ENCODE peak calls at places on chromosomes 7 and 10, in eight cellular contexts. One of them, this sample, is unnamed.

GRCh38 chr10:48777056-48777455 is 92.4 kb downstream of the WDFY4 start:
- DNase-seq in progenitor cell of endocrine pancreas: no peak
- DNase-seq in pancreas: no peak
- DNase-seq in foreskin fibroblast: no peak
- DNase-seq in endodermal cell: no peak
- DNase-seq in AG04450: no peak
- DNase-seq in Calu3: no peak
- DNase-seq in MM.1S: no peak
- DNase-seq in this sample: no peak

GRCh38 chr7:836429-836828 is 4.2 kb downstream of the SUN1 start:
- DNase-seq in MM.1S: no peak
- DNase-seq in endodermal cell: peak
- DNase-seq in pancreas: no peak
- DNase-seq in foreskin fibroblast: peak
- DNase-seq in progenitor cell of endocrine pancreas: no peak
- DNase-seq in Calu3: peak
- DNase-seq in AG04450: no peak
- DNase-seq in this sample: no peak

GRCh38 chr7:98653601-98654310 is 36.7 kb downstream of the NPTX2 start:
- DNase-seq in Calu3: no peak
- DNase-seq in pancreas: peak
- DNase-seq in progenitor cell of endocrine pancreas: no peak
- DNase-seq in MM.1S: no peak
- DNase-seq in foreskin fibroblast: no peak
- DNase-seq in AG04450: no peak
- DNase-seq in endodermal cell: no peak
- DNase-seq in this sample: no peak

GRCh38 chr10:130491698-130492050 is 355.5 kb downstream of the GLRX3 start:
- DNase-seq in AG04450: no peak
- DNase-seq in progenitor cell of endocrine pancreas: no peak
- DNase-seq in pancreas: no peak
- DNase-seq in foreskin fibroblast: no peak
- DNase-seq in Calu3: no peak
- DNase-seq in MM.1S: no peak
- DNase-seq in endodermal cell: no peak
- DNase-seq in this sample: no peak

GRCh38 chr7:51139796-51140195 is 176.8 kb downstream of the COBL start:
- DNase-seq in endodermal cell: no peak
- DNase-seq in progenitor cell of endocrine pancreas: no peak
- DNase-seq in pancreas: no peak
- DNase-seq in foreskin fibroblast: peak
- DNase-seq in MM.1S: no peak
- DNase-seq in AG04450: no peak
- DNase-seq in Calu3: peak
- DNase-seq in this sample: no peak

GRCh38 chr7:73865738-73866445 is 4.9 kb downstream of the TMEM270 start:
- DNase-seq in MM.1S: peak
- DNase-seq in Calu3: peak
- DNase-seq in foreskin fibroblast: peak
- DNase-seq in endodermal cell: peak
- DNase-seq in pancreas: no peak
- DNase-seq in AG04450: no peak
- DNase-seq in progenitor cell of endocrine pancreas: no peak
- DNase-seq in this sample: peak

GRCh38 chr7:28625446-28625845 is 213.1 kb downstream of the CREB5 start:
- DNase-seq in AG04450: no peak
- DNase-seq in endodermal cell: no peak
- DNase-seq in progenitor cell of endocrine pancreas: no peak
- DNase-seq in foreskin fibroblast: no peak
- DNase-seq in MM.1S: no peak
- DNase-seq in Calu3: no peak
- DNase-seq in pancreas: no peak
- DNase-seq in this sample: no peak

GRCh38 chr7:47039899-47040298 is 542.0 kb downstream of the TNS3 start:
- DNase-seq in AG04450: no peak
- DNase-seq in pancreas: no peak
- DNase-seq in foreskin fibroblast: peak
- DNase-seq in progenitor cell of endocrine pancreas: no peak
- DNase-seq in MM.1S: no peak
- DNase-seq in endodermal cell: no peak
- DNase-seq in Calu3: no peak
- DNase-seq in this sample: no peak

GRCh38 chr7:8190121-8190895 is 71.7 kb downstream of the ICA1 start:
- DNase-seq in progenitor cell of endocrine pancreas: no peak
- DNase-seq in MM.1S: peak
- DNase-seq in foreskin fibroblast: peak
- DNase-seq in Calu3: peak
- DNase-seq in pancreas: no peak
- DNase-seq in endodermal cell: peak
- DNase-seq in AG04450: peak
- DNase-seq in this sample: peak

GRCh38 chr7:156832195-156832877 is 60.6 kb downstream of the LMBR1 start:
- DNase-seq in AG04450: no peak
- DNase-seq in MM.1S: no peak
- DNase-seq in Calu3: no peak
- DNase-seq in progenitor cell of endocrine pancreas: no peak
- DNase-seq in foreskin fibroblast: no peak
- DNase-seq in pancreas: no peak
- DNase-seq in endodermal cell: no peak
- DNase-seq in this sample: no peak

GRCh38 chr10:60305394-60305892 is 84.2 kb downstream of the ANK3 start:
- DNase-seq in progenitor cell of endocrine pancreas: no peak
- DNase-seq in AG04450: no peak
- DNase-seq in pancreas: no peak
- DNase-seq in MM.1S: no peak
- DNase-seq in endodermal cell: no peak
- DNase-seq in foreskin fibroblast: peak
- DNase-seq in Calu3: no peak
- DNase-seq in this sample: no peak

GRCh38 chr10:84539244-84539643 is 210.9 kb downstream of the CCSER2 start:
- DNase-seq in foreskin fibroblast: peak
- DNase-seq in progenitor cell of endocrine pancreas: no peak
- DNase-seq in MM.1S: no peak
- DNase-seq in pancreas: no peak
- DNase-seq in Calu3: no peak
- DNase-seq in AG04450: no peak
- DNase-seq in endodermal cell: no peak
- DNase-seq in this sample: no peak

GRCh38 chr7:117582219-117582704 is 102.4 kb downstream of the CFTR start:
- DNase-seq in endodermal cell: peak
- DNase-seq in progenitor cell of endocrine pancreas: no peak
- DNase-seq in foreskin fibroblast: peak
- DNase-seq in Calu3: no peak
- DNase-seq in AG04450: peak
- DNase-seq in pancreas: no peak
- DNase-seq in MM.1S: no peak
- DNase-seq in this sample: no peak

GRCh38 chr10:18713077-18713476 is 53.8 kb downstream of the ARL5B start:
- DNase-seq in Calu3: peak
- DNase-seq in foreskin fibroblast: peak
- DNase-seq in endodermal cell: no peak
- DNase-seq in MM.1S: no peak
- DNase-seq in progenitor cell of endocrine pancreas: no peak
- DNase-seq in AG04450: peak
- DNase-seq in pancreas: no peak
- DNase-seq in this sample: no peak

GRCh38 chr10:107232013-107232412 is 67.5 kb upstream of the SORCS1 start:
- DNase-seq in progenitor cell of endocrine pancreas: no peak
- DNase-seq in MM.1S: no peak
- DNase-seq in Calu3: no peak
- DNase-seq in AG04450: no peak
- DNase-seq in endodermal cell: no peak
- DNase-seq in pancreas: no peak
- DNase-seq in foreskin fibroblast: peak
- DNase-seq in this sample: no peak

GRCh38 chr10:66747451-66747850 is 178.4 kb upstream of the LRRTM3 start:
- DNase-seq in pancreas: no peak
- DNase-seq in AG04450: peak
- DNase-seq in MM.1S: no peak
- DNase-seq in progenitor cell of endocrine pancreas: no peak
- DNase-seq in endodermal cell: no peak
- DNase-seq in Calu3: peak
- DNase-seq in foreskin fibroblast: peak
- DNase-seq in this sample: no peak

GRCh38 chr7:101419831-101420230 is 57.2 kb downstream of the COL26A1 start:
- DNase-seq in pancreas: no peak
- DNase-seq in progenitor cell of endocrine pancreas: no peak
- DNase-seq in Calu3: no peak
- DNase-seq in MM.1S: no peak
- DNase-seq in foreskin fibroblast: no peak
- DNase-seq in endodermal cell: no peak
- DNase-seq in AG04450: no peak
- DNase-seq in this sample: no peak

GRCh38 chr10:22712246-22712958 is 2.0 kb downstream of the PIP4K2A start:
- DNase-seq in pancreas: no peak
- DNase-seq in progenitor cell of endocrine pancreas: no peak
- DNase-seq in foreskin fibroblast: peak
- DNase-seq in MM.1S: no peak
- DNase-seq in endodermal cell: no peak
- DNase-seq in AG04450: no peak
- DNase-seq in Calu3: no peak
- DNase-seq in this sample: no peak

GRCh38 chr10:22712959-22713852 is 1.2 kb downstream of the PIP4K2A start:
- DNase-seq in foreskin fibroblast: peak
- DNase-seq in MM.1S: peak
- DNase-seq in progenitor cell of endocrine pancreas: peak
- DNase-seq in endodermal cell: peak
- DNase-seq in pancreas: peak
- DNase-seq in AG04450: no peak
- DNase-seq in Calu3: peak
- DNase-seq in this sample: peak

GRCh38 chr10:22711373-22711772 is 3.0 kb downstream of the PIP4K2A start:
- DNase-seq in Calu3: no peak
- DNase-seq in AG04450: no peak
- DNase-seq in foreskin fibroblast: no peak
- DNase-seq in MM.1S: no peak
- DNase-seq in pancreas: no peak
- DNase-seq in endodermal cell: no peak
- DNase-seq in progenitor cell of endocrine pancreas: no peak
- DNase-seq in this sample: no peak

GRCh38 chr10:22708772-22709171 is 5.6 kb downstream of the PIP4K2A start:
- DNase-seq in MM.1S: no peak
- DNase-seq in progenitor cell of endocrine pancreas: no peak
- DNase-seq in pancreas: no peak
- DNase-seq in endodermal cell: no peak
- DNase-seq in AG04450: no peak
- DNase-seq in Calu3: no peak
- DNase-seq in foreskin fibroblast: no peak
- DNase-seq in this sample: no peak

DNA sequence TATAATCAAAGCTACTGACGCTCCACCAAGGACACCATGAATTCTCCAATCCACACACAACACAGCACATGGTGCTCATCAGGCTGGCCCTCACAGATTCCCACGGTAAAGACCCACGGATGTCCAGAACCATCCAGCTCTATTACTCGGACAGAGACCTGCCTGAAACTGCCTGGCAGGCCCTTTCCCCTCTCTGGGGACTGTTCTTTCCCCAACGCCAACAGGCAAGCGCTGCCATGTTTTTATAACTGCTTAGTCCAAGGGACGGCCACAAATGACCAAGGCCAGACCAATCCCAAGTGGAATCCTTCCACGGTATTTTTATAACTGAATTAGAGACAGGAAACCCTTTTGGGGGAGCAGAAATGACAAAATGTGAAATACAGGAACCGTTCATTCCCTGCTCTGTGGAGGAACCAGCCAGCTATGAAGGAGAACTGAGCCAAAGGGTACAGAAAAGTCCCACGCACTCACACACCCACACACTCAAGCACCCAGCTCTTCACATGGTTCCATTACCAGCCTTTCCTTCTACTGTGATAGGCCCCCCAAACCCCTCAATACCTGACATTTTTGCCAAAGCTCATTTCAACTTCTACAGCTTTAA is 4.1 kb downstream of the PIP4K2A start:
- DNase-seq in progenitor cell of endocrine pancreas: no peak
- DNase-seq in Calu3: no peak
- DNase-seq in pancreas: no peak
- DNase-seq in endodermal cell: no peak
- DNase-seq in AG04450: no peak
- DNase-seq in foreskin fibroblast: no peak
- DNase-seq in MM.1S: no peak
- DNase-seq in this sample: peak
- TF ChIP-seq CTCF in progenitor cell of endocrine pancreas: no peak
- TF ChIP-seq CTCF in Calu3: no peak
- TF ChIP-seq CTCF in pancreas: no peak
- TF ChIP-seq CTCF in endodermal cell: no peak
- TF ChIP-seq CTCF in AG04450: no peak
- TF ChIP-seq CTCF in foreskin fibroblast: no peak
- TF ChIP-seq CTCF in MM.1S: no peak
- TF ChIP-seq CTCF in this sample: no peak

DNA sequence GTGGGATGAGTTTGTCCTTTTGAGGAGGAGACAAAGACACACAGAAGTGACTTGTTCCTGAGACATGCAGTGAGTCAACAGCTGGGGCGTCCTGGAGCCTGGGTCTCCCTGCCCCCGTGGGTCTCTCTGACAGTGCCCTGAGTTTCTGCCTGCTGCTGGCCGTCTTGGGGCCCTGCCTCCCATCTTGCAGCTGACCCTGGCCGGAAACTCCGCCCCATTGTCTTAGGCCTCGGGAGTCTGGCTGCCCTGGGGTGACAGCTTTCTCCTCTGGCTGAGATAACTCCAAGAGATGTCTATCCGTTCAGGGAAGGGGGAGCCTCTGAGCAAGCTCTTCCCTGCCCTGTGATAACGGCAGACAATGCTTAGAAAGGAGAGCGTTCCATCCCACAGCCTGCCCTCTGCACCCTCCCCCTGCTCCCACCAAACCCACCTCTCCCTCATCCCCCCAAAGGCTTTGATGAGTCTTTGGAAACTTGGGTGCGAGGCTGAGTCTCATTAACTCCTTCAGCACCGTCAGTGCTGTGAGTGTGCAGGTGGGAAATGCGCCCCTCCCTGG is 69.5 kb upstream of the PODXL start:
- DNase-seq in Calu3: peak
- DNase-seq in progenitor cell of endocrine pancreas: no peak
- DNase-seq in endodermal cell: peak
- DNase-seq in MM.1S: no peak
- DNase-seq in foreskin fibroblast: peak
- DNase-seq in pancreas: no peak
- DNase-seq in AG04450: peak
- DNase-seq in this sample: no peak
- TF ChIP-seq CTCF in Calu3: no peak
- TF ChIP-seq CTCF in progenitor cell of endocrine pancreas: no peak
- TF ChIP-seq CTCF in endodermal cell: peak
- TF ChIP-seq CTCF in MM.1S: no peak
- TF ChIP-seq CTCF in foreskin fibroblast: peak
- TF ChIP-seq CTCF in pancreas: no peak
- TF ChIP-seq CTCF in AG04450: peak
- TF ChIP-seq CTCF in this sample: no peak

GRCh38 chr7:108384721-108385483 is 71.3 kb downstream of the NRCAM start:
- DNase-seq in Calu3: no peak
- DNase-seq in progenitor cell of endocrine pancreas: no peak
- DNase-seq in pancreas: no peak
- DNase-seq in AG04450: no peak
- DNase-seq in endodermal cell: no peak
- DNase-seq in foreskin fibroblast: no peak
- DNase-seq in MM.1S: no peak
- DNase-seq in this sample: peak
- TF ChIP-seq CTCF in Calu3: no peak
- TF ChIP-seq CTCF in progenitor cell of endocrine pancreas: peak
- TF ChIP-seq CTCF in pancreas: no peak
- TF ChIP-seq CTCF in AG04450: no peak
- TF ChIP-seq CTCF in endodermal cell: peak
- TF ChIP-seq CTCF in foreskin fibroblast: peak
- TF ChIP-seq CTCF in MM.1S: peak
- TF ChIP-seq CTCF in this sample: peak

GRCh38 chr10:96719205-96719604 is 1.1 kb downstream of the PIK3AP1 start:
- DNase-seq in progenitor cell of endocrine pancreas: no peak
- DNase-seq in MM.1S: no peak
- DNase-seq in endodermal cell: no peak
- DNase-seq in foreskin fibroblast: no peak
- DNase-seq in AG04450: no peak
- DNase-seq in Calu3: peak
- DNase-seq in pancreas: no peak
- DNase-seq in this sample: no peak
- TF ChIP-seq CTCF in progenitor cell of endocrine pancreas: no peak
- TF ChIP-seq CTCF in MM.1S: no peak
- TF ChIP-seq CTCF in endodermal cell: no peak
- TF ChIP-seq CTCF in foreskin fibroblast: no peak
- TF ChIP-seq CTCF in AG04450: no peak
- TF ChIP-seq CTCF in Calu3: no peak
- TF ChIP-seq CTCF in pancreas: no peak
- TF ChIP-seq CTCF in this sample: peak